ENCODE peak calls at places on chromosome X, in ten cellular contexts. One of them, this sample, is unnamed.

GRCh38 chrX:73877687-73878086 is 314.7 kb downstream of the CHIC1 start:
- DNase-seq in CD4-positive, alpha-beta memory T cell: no peak
- DNase-seq in hippocampal formation: no peak
- DNase-seq in EL: peak
- DNase-seq in fibroblast of the aortic adventitia: no peak
- DNase-seq in Calu3: no peak
- DNase-seq in AG08395: no peak
- DNase-seq in pons: no peak
- DNase-seq in Right ventricle myocardium inferior: no peak
- DNase-seq in NCI-H345: no peak
- DNase-seq in this sample: no peak

GRCh38 chrX:39133971-39134370 is 332.7 kb downstream of the MID1IP1 start:
- DNase-seq in Calu3: peak
- DNase-seq in fibroblast of the aortic adventitia: no peak
- DNase-seq in CD4-positive, alpha-beta memory T cell: no peak
- DNase-seq in Right ventricle myocardium inferior: no peak
- DNase-seq in pons: peak
- DNase-seq in AG08395: no peak
- DNase-seq in EL: no peak
- DNase-seq in hippocampal formation: no peak
- DNase-seq in NCI-H345: peak
- DNase-seq in this sample: peak

GRCh38 chrX:14359727-14360126 is 169.6 kb upstream of the GLRA2 start:
- DNase-seq in Calu3: peak
- DNase-seq in NCI-H345: no peak
- DNase-seq in fibroblast of the aortic adventitia: no peak
- DNase-seq in pons: no peak
- DNase-seq in EL: no peak
- DNase-seq in hippocampal formation: no peak
- DNase-seq in CD4-positive, alpha-beta memory T cell: no peak
- DNase-seq in AG08395: no peak
- DNase-seq in Right ventricle myocardium inferior: no peak
- DNase-seq in this sample: no peak

GRCh38 chrX:48531359-48531954 is 8.1 kb upstream of the TBC1D25 start:
- DNase-seq in AG08395: peak
- DNase-seq in Calu3: peak
- DNase-seq in hippocampal formation: no peak
- DNase-seq in EL: peak
- DNase-seq in Right ventricle myocardium inferior: no peak
- DNase-seq in NCI-H345: no peak
- DNase-seq in fibroblast of the aortic adventitia: peak
- DNase-seq in pons: no peak
- DNase-seq in CD4-positive, alpha-beta memory T cell: no peak
- DNase-seq in this sample: peak

GRCh38 chrX:130166503-130166777 is 799 bp upstream of the AIFM1 start:
- DNase-seq in Calu3: no peak
- DNase-seq in CD4-positive, alpha-beta memory T cell: no peak
- DNase-seq in pons: peak
- DNase-seq in fibroblast of the aortic adventitia: no peak
- DNase-seq in NCI-H345: no peak
- DNase-seq in AG08395: no peak
- DNase-seq in EL: no peak
- DNase-seq in Right ventricle myocardium inferior: no peak
- DNase-seq in hippocampal formation: no peak
- DNase-seq in this sample: no peak

GRCh38 chrX:6159468-6159867 is 69.2 kb downstream of the NLGN4X start:
- DNase-seq in fibroblast of the aortic adventitia: no peak
- DNase-seq in pons: no peak
- DNase-seq in Calu3: no peak
- DNase-seq in EL: no peak
- DNase-seq in hippocampal formation: no peak
- DNase-seq in Right ventricle myocardium inferior: no peak
- DNase-seq in NCI-H345: no peak
- DNase-seq in AG08395: no peak
- DNase-seq in CD4-positive, alpha-beta memory T cell: no peak
- DNase-seq in this sample: no peak

GRCh38 chrX:3476973-3477372 is 130.5 kb upstream of the MXRA5 start:
- DNase-seq in hippocampal formation: no peak
- DNase-seq in AG08395: no peak
- DNase-seq in fibroblast of the aortic adventitia: no peak
- DNase-seq in pons: no peak
- DNase-seq in Right ventricle myocardium inferior: no peak
- DNase-seq in NCI-H345: no peak
- DNase-seq in EL: no peak
- DNase-seq in CD4-positive, alpha-beta memory T cell: no peak
- DNase-seq in Calu3: no peak
- DNase-seq in this sample: no peak

GRCh38 chrX:30971761-30972603 is 82.9 kb upstream of the TAB3 start:
- DNase-seq in pons: peak
- DNase-seq in Right ventricle myocardium inferior: no peak
- DNase-seq in CD4-positive, alpha-beta memory T cell: no peak
- DNase-seq in AG08395: peak
- DNase-seq in hippocampal formation: peak
- DNase-seq in Calu3: peak
- DNase-seq in EL: peak
- DNase-seq in fibroblast of the aortic adventitia: peak
- DNase-seq in NCI-H345: peak
- DNase-seq in this sample: peak

GRCh38 chrX:136250191-136251041 is 784 bp downstream of the MAP7D3 start:
- DNase-seq in pons: no peak
- DNase-seq in CD4-positive, alpha-beta memory T cell: peak
- DNase-seq in Calu3: peak
- DNase-seq in hippocampal formation: no peak
- DNase-seq in NCI-H345: no peak
- DNase-seq in Right ventricle myocardium inferior: no peak
- DNase-seq in fibroblast of the aortic adventitia: no peak
- DNase-seq in EL: peak
- DNase-seq in AG08395: peak
- DNase-seq in this sample: no peak

GRCh38 chrX:24371391-24371972 is 11.0 kb downstream of the SUPT20HL1 start:
- DNase-seq in pons: peak
- DNase-seq in NCI-H345: peak
- DNase-seq in AG08395: peak
- DNase-seq in Right ventricle myocardium inferior: peak
- DNase-seq in CD4-positive, alpha-beta memory T cell: peak
- DNase-seq in EL: peak
- DNase-seq in Calu3: peak
- DNase-seq in hippocampal formation: no peak
- DNase-seq in fibroblast of the aortic adventitia: peak
- DNase-seq in this sample: peak

GRCh38 chrX:72180539-72180938 is 1.0 kb upstream of the PIN4 start:
- DNase-seq in Right ventricle myocardium inferior: no peak
- DNase-seq in NCI-H345: no peak
- DNase-seq in CD4-positive, alpha-beta memory T cell: no peak
- DNase-seq in Calu3: no peak
- DNase-seq in AG08395: no peak
- DNase-seq in pons: no peak
- DNase-seq in hippocampal formation: no peak
- DNase-seq in fibroblast of the aortic adventitia: no peak
- DNase-seq in EL: no peak
- DNase-seq in this sample: no peak

GRCh38 chrX:38095971-38096529 is 89.7 kb downstream of the SYTL5 start:
- DNase-seq in pons: no peak
- DNase-seq in Right ventricle myocardium inferior: no peak
- DNase-seq in AG08395: no peak
- DNase-seq in hippocampal formation: no peak
- DNase-seq in NCI-H345: no peak
- DNase-seq in fibroblast of the aortic adventitia: peak
- DNase-seq in CD4-positive, alpha-beta memory T cell: no peak
- DNase-seq in Calu3: no peak
- DNase-seq in EL: no peak
- DNase-seq in this sample: peak

GRCh38 chrX:116198810-116199209 is 28.3 kb downstream of the AGTR2 start:
- DNase-seq in Right ventricle myocardium inferior: no peak
- DNase-seq in EL: no peak
- DNase-seq in hippocampal formation: no peak
- DNase-seq in AG08395: no peak
- DNase-seq in Calu3: no peak
- DNase-seq in pons: no peak
- DNase-seq in NCI-H345: no peak
- DNase-seq in fibroblast of the aortic adventitia: peak
- DNase-seq in CD4-positive, alpha-beta memory T cell: no peak
- DNase-seq in this sample: peak

GRCh38 chrX:118634336-118634735 is 93.1 kb upstream of the IL13RA1 start:
- DNase-seq in Right ventricle myocardium inferior: no peak
- DNase-seq in pons: no peak
- DNase-seq in CD4-positive, alpha-beta memory T cell: no peak
- DNase-seq in fibroblast of the aortic adventitia: no peak
- DNase-seq in Calu3: no peak
- DNase-seq in hippocampal formation: no peak
- DNase-seq in EL: no peak
- DNase-seq in AG08395: no peak
- DNase-seq in NCI-H345: no peak
- DNase-seq in this sample: no peak

GRCh38 chrX:74449322-74449936 is 28.1 kb downstream of the SLC16A2 start:
- DNase-seq in AG08395: no peak
- DNase-seq in Right ventricle myocardium inferior: no peak
- DNase-seq in hippocampal formation: no peak
- DNase-seq in EL: no peak
- DNase-seq in NCI-H345: no peak
- DNase-seq in pons: no peak
- DNase-seq in fibroblast of the aortic adventitia: peak
- DNase-seq in Calu3: peak
- DNase-seq in CD4-positive, alpha-beta memory T cell: peak
- DNase-seq in this sample: peak

GRCh38 chrX:10108288-10108687 is 48.5 kb upstream of the CLCN4 start:
- DNase-seq in pons: no peak
- DNase-seq in CD4-positive, alpha-beta memory T cell: no peak
- DNase-seq in hippocampal formation: no peak
- DNase-seq in Right ventricle myocardium inferior: no peak
- DNase-seq in NCI-H345: no peak
- DNase-seq in Calu3: no peak
- DNase-seq in fibroblast of the aortic adventitia: no peak
- DNase-seq in AG08395: no peak
- DNase-seq in EL: no peak
- DNase-seq in this sample: no peak

GRCh38 chrX:47078129-47079043 is at the start of gene RGN:
- DNase-seq in pons: no peak
- DNase-seq in NCI-H345: no peak
- DNase-seq in EL: no peak
- DNase-seq in CD4-positive, alpha-beta memory T cell: no peak
- DNase-seq in Calu3: peak
- DNase-seq in Right ventricle myocardium inferior: no peak
- DNase-seq in fibroblast of the aortic adventitia: no peak
- DNase-seq in AG08395: peak
- DNase-seq in hippocampal formation: no peak
- DNase-seq in this sample: no peak

GRCh38 chrX:119672252-119672825 is 20.6 kb downstream of the SEPTIN6 start:
- DNase-seq in NCI-H345: peak
- DNase-seq in pons: no peak
- DNase-seq in EL: no peak
- DNase-seq in AG08395: no peak
- DNase-seq in Calu3: peak
- DNase-seq in CD4-positive, alpha-beta memory T cell: no peak
- DNase-seq in fibroblast of the aortic adventitia: no peak
- DNase-seq in hippocampal formation: no peak
- DNase-seq in Right ventricle myocardium inferior: no peak
- DNase-seq in this sample: peak

GRCh38 chrX:34147345-34147744 is 15.2 kb upstream of the FAM47A start:
- DNase-seq in hippocampal formation: no peak
- DNase-seq in NCI-H345: no peak
- DNase-seq in Calu3: no peak
- DNase-seq in pons: no peak
- DNase-seq in CD4-positive, alpha-beta memory T cell: no peak
- DNase-seq in AG08395: no peak
- DNase-seq in EL: no peak
- DNase-seq in fibroblast of the aortic adventitia: no peak
- DNase-seq in Right ventricle myocardium inferior: peak
- DNase-seq in this sample: no peak

GRCh38 chrX:39247536-39247935 is 446.3 kb downstream of the MID1IP1 start:
- DNase-seq in pons: peak
- DNase-seq in AG08395: no peak
- DNase-seq in EL: no peak
- DNase-seq in fibroblast of the aortic adventitia: no peak
- DNase-seq in Calu3: no peak
- DNase-seq in NCI-H345: no peak
- DNase-seq in hippocampal formation: peak
- DNase-seq in Right ventricle myocardium inferior: no peak
- DNase-seq in CD4-positive, alpha-beta memory T cell: no peak
- DNase-seq in this sample: no peak

GRCh38 chrX:105527759-105528158 is 294.6 kb upstream of the NRK start:
- DNase-seq in NCI-H345: no peak
- DNase-seq in hippocampal formation: no peak
- DNase-seq in EL: no peak
- DNase-seq in AG08395: no peak
- DNase-seq in CD4-positive, alpha-beta memory T cell: no peak
- DNase-seq in Calu3: no peak
- DNase-seq in pons: no peak
- DNase-seq in Right ventricle myocardium inferior: no peak
- DNase-seq in fibroblast of the aortic adventitia: peak
- DNase-seq in this sample: no peak

GRCh38 chrX:130103605-130104004 is 6.7 kb downstream of the ELF4 start:
- DNase-seq in AG08395: no peak
- DNase-seq in fibroblast of the aortic adventitia: no peak
- DNase-seq in CD4-positive, alpha-beta memory T cell: no peak
- DNase-seq in Right ventricle myocardium inferior: no peak
- DNase-seq in pons: no peak
- DNase-seq in Calu3: no peak
- DNase-seq in NCI-H345: no peak
- DNase-seq in hippocampal formation: no peak
- DNase-seq in EL: no peak
- DNase-seq in this sample: no peak

GRCh38 chrX:106484233-106484632 is 127.5 kb upstream of the RADX start:
- DNase-seq in hippocampal formation: no peak
- DNase-seq in Calu3: no peak
- DNase-seq in CD4-positive, alpha-beta memory T cell: peak
- DNase-seq in EL: no peak
- DNase-seq in pons: no peak
- DNase-seq in Right ventricle myocardium inferior: no peak
- DNase-seq in fibroblast of the aortic adventitia: no peak
- DNase-seq in NCI-H345: no peak
- DNase-seq in AG08395: no peak
- DNase-seq in this sample: no peak

GRCh38 chrX:72540318-72540717 is 32.3 kb downstream of the HDAC8 start:
- DNase-seq in CD4-positive, alpha-beta memory T cell: no peak
- DNase-seq in fibroblast of the aortic adventitia: peak
- DNase-seq in NCI-H345: no peak
- DNase-seq in Right ventricle myocardium inferior: no peak
- DNase-seq in EL: peak
- DNase-seq in AG08395: peak
- DNase-seq in hippocampal formation: peak
- DNase-seq in Calu3: no peak
- DNase-seq in pons: peak
- DNase-seq in this sample: peak

GRCh38 chrX:40394302-40394701 is 186.5 kb upstream of the ATP6AP2 start:
- DNase-seq in EL: no peak
- DNase-seq in AG08395: no peak
- DNase-seq in hippocampal formation: no peak
- DNase-seq in fibroblast of the aortic adventitia: no peak
- DNase-seq in CD4-positive, alpha-beta memory T cell: no peak
- DNase-seq in pons: no peak
- DNase-seq in Right ventricle myocardium inferior: no peak
- DNase-seq in Calu3: no peak
- DNase-seq in NCI-H345: peak
- DNase-seq in this sample: no peak

GRCh38 chrX:113644426-113644825 is 803.8 kb upstream of the AMOT start:
- DNase-seq in pons: no peak
- DNase-seq in EL: peak
- DNase-seq in hippocampal formation: no peak
- DNase-seq in Calu3: no peak
- DNase-seq in AG08395: peak
- DNase-seq in fibroblast of the aortic adventitia: peak
- DNase-seq in CD4-positive, alpha-beta memory T cell: no peak
- DNase-seq in Right ventricle myocardium inferior: no peak
- DNase-seq in NCI-H345: no peak
- DNase-seq in this sample: no peak